ENCODE peak calls at places on chromosome 13, in six cellular contexts. F, J, P, M, B and D are unnamed samples.

GRCh38 chr13:101892296-101892695 is 439.8 kb downstream of the ITGBL1 start:
- DNase-seq in F (no peak), J (no peak), P (no peak), M (no peak), B (no peak), D (no peak)

GRCh38 chr13:40116008-40116407 is 460.5 kb downstream of the COG6 start:
- DNase-seq in F (no peak), J (peak), P (peak), M (peak), B (no peak), D (no peak)

GRCh38 chr13:33227927-33228644 is 57.5 kb downstream of the STARD13 start:
- DNase-seq in F (no peak), J (no peak), P (no peak), M (no peak), B (no peak), D (no peak)

GRCh38 chr13:73991884-73992283 is 142.3 kb downstream of the KLF12 start:
- DNase-seq in F (no peak), J (no peak), P (no peak), M (no peak), B (no peak), D (no peak)

GRCh38 chr13:112451512-112452379 is 75.6 kb downstream of the SPACA7 start:
- DNase-seq in F (no peak), J (no peak), P (no peak), M (no peak), B (no peak), D (no peak)

GRCh38 chr13:101751488-101751887 is 299.0 kb downstream of the ITGBL1 start:
- DNase-seq in F (no peak), J (no peak), P (no peak), M (no peak), B (no peak), D (no peak)

GRCh38 chr13:28744091-28744536 is 25.3 kb upstream of the SLC46A3 start:
- DNase-seq in F (no peak), J (no peak), P (no peak), M (no peak), B (no peak), D (no peak)

GRCh38 chr13:48862572-48862971 is 113.1 kb upstream of the FNDC3A start:
- DNase-seq in F (no peak), J (no peak), P (no peak), M (no peak), B (no peak), D (no peak)

GRCh38 chr13:43134896-43135295 is 111.5 kb downstream of the DNAJC15 start:
- DNase-seq in F (no peak), J (no peak), P (no peak), M (no peak), B (no peak), D (no peak)

GRCh38 chr13:23792680-23793079 is 96.5 kb downstream of the MIPEP start:
- DNase-seq in F (no peak), J (no peak), P (no peak), M (no peak), B (no peak), D (no peak)

GRCh38 chr13:36192166-36192565 is 22.2 kb downstream of the SOHLH2 start:
- DNase-seq in F (no peak), J (no peak), P (no peak), M (no peak), B (no peak), D (no peak)

GRCh38 chr13:83065136-83065535 is 817.1 kb downstream of the SLITRK1 start:
- DNase-seq in F (no peak), J (no peak), P (no peak), M (peak), B (no peak), D (no peak)

GRCh38 chr13:101123028-101123427 is 293.3 kb downstream of the NALCN start:
- DNase-seq in F (no peak), J (no peak), P (no peak), M (no peak), B (no peak), D (no peak)

GRCh38 chr13:65966991-65967451 is 1263.1 kb downstream of the PCDH9 start:
- DNase-seq in F (no peak), J (peak), P (no peak), M (no peak), B (no peak), D (no peak)
- TF ChIP-seq CTCF in F (peak), J (no peak), P (no peak), M (no peak), B (no peak), D (no peak)

GRCh38 chr13:20566917-20567755 is at the start of gene IFT88:
- DNase-seq in F (peak), J (peak), P (peak), M (peak), B (peak), D (peak)

GRCh38 chr13:20565120-20565736 is 1.7 kb upstream of the IFT88 start:
- DNase-seq in F (no peak), J (no peak), P (no peak), M (no peak), B (no peak), D (no peak)

GRCh38 chr13:20567881-20568528 is 1.0 kb downstream of the IFT88 start:
- DNase-seq in F (no peak), J (no peak), P (no peak), M (peak), B (no peak), D (no peak)

GRCh38 chr13:20570540-20570939 is 3.6 kb downstream of the IFT88 start:
- DNase-seq in F (no peak), J (no peak), P (no peak), M (no peak), B (no peak), D (no peak)

GRCh38 chr13:20566424-20566916 is 487 bp upstream of the IFT88 start:
- DNase-seq in F (no peak), J (peak), P (no peak), M (peak), B (peak), D (no peak)
- TF ChIP-seq CTCF in F (no peak), J (no peak), P (no peak), M (no peak), B (no peak), D (no peak)

DNA sequence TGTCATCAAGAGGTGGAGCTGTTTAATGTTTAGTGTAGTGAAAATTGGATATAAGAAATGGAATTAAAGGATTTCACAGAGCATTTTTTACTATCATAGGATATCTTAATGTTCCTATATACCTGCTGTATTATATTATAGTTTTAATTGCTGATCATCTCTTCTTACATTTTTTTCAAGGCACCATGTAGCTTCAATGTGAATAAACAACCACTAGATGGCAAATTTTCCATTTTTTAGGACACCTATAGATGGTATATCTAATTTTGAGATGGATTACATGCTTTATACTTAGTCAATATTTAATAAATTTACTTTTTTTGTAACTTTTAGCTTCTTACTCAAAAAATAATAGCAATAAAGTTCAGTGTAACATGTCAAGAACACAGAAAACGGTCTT is 9.0 kb upstream of the ATXN8OS start:
- DNase-seq in F (no peak), J (no peak), P (no peak), M (no peak), B (no peak), D (no peak)
- TF ChIP-seq CTCF in F (peak), J (no peak), P (no peak), M (no peak), B (no peak), D (peak)

DNA sequence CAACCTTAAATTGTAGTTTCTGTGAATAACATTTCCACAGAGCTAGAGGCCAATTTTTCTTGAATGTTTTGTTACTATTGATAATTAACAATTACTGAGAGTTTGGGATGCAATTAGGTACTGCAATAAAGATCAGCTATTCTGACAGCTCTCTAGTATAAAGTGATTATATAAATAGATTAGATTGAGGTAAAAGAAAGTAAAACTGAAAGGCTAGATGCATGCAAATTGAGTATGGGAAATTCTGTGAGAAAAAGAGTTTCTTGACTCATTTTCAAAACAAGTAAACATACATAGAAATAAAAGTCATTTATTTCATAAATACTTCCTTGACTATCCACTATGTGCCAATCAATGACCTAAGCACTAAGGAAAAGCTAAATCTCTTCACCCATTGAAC is 1087.5 kb upstream of the ATXN8OS start:
- DNase-seq in F (no peak), J (no peak), P (no peak), M (no peak), B (no peak), D (no peak)
- TF ChIP-seq CTCF in F (no peak), J (no peak), P (no peak), M (no peak), B (no peak), D (no peak)

GRCh38 chr13:52127783-52128702 is 830 bp downstream of the NEK5 start:
- DNase-seq in F (peak), J (peak), P (peak), M (peak), B (no peak), D (peak)
- TF ChIP-seq CTCF in F (peak), J (peak), P (peak), M (peak), B (no peak), D (peak)

GRCh38 chr13:104295537-104295936 is 1229.3 kb upstream of the SLC10A2 start:
- DNase-seq in F (no peak), J (no peak), P (no peak), M (no peak), B (no peak), D (no peak)
- TF ChIP-seq CTCF in F (no peak), J (no peak), P (no peak), M (no peak), B (no peak), D (no peak)